ENCODE peak calls at places on chromosomes 13 and 19, in seven cellular contexts. X, G, B, Z, S, K and U are unnamed samples.

GRCh38 chr13:56900549-56901279 is 240.0 kb upstream of the PRR20A start:
- DNase-seq in X (no peak), G (no peak), B (no peak), Z (no peak), S (no peak), K (peak; percentile 65), U (no peak)

GRCh38 chr19:46210634-46211033 is 18.9 kb upstream of the IGFL1 start:
- DNase-seq in X (no peak), G (no peak), B (no peak), Z (no peak), S (no peak), K (no peak), U (no peak)

GRCh38 chr19:33444238-33444992 is 70.9 kb downstream of the CEBPG start:
- DNase-seq in X (no peak), G (no peak), B (no peak), Z (no peak), S (no peak), K (no peak), U (no peak)

GRCh38 chr13:35378939-35379338 is 97.5 kb downstream of the MAB21L1 start:
- DNase-seq in X (no peak), G (no peak), B (no peak), Z (peak; percentile 30), S (no peak), K (no peak), U (no peak)

GRCh38 chr13:31365630-31366029 is 165.9 kb downstream of the B3GLCT start:
- DNase-seq in X (no peak), G (no peak), B (no peak), Z (no peak), S (no peak), K (no peak), U (no peak)

GRCh38 chr19:1254081-1254527 is 5.7 kb downstream of the MIDN start:
- DNase-seq in X (no peak), G (no peak), B (no peak), Z (peak; percentile 35), S (no peak), K (no peak), U (no peak)

GRCh38 chr13:33208290-33208990 is 77.1 kb downstream of the STARD13 start:
- DNase-seq in X (no peak), G (no peak), B (no peak), Z (no peak), S (no peak), K (no peak), U (no peak)

GRCh38 chr19:48900477-48901452 is 653 bp downstream of the NUCB1 start:
- DNase-seq in X (no peak), G (no peak), B (no peak), Z (peak; percentile 76), S (no peak), K (no peak), U (no peak)

GRCh38 chr19:16661480-16662034 is 618 bp downstream of the TMEM38A start:
- DNase-seq in X (peak; percentile 23), G (peak; percentile 27), B (peak; percentile 1), Z (no peak), S (no peak), K (peak; percentile 83), U (peak; percentile 64)

GRCh38 chr13:95185311-95185710 is 115.9 kb downstream of the ABCC4 start:
- DNase-seq in X (no peak), G (no peak), B (no peak), Z (no peak), S (no peak), K (no peak), U (no peak)

GRCh38 chr13:72507394-72508199 is 219.8 kb downstream of the MZT1 start:
- DNase-seq in X (no peak), G (no peak), B (no peak), Z (peak; percentile 41), S (no peak), K (no peak), U (no peak)

GRCh38 chr19:19488041-19488874 is 27.1 kb downstream of the TSSK6 start:
- DNase-seq in X (no peak), G (no peak), B (no peak), Z (no peak), S (no peak), K (peak; percentile 50), U (no peak)

GRCh38 chr19:49119411-49120324 is at the start of gene PPFIA3:
- DNase-seq in X (no peak), G (peak; percentile 32), B (no peak), Z (peak; percentile 69), S (no peak), K (peak; percentile 89), U (no peak)

GRCh38 chr19:41449865-41450178 is 6.9 kb downstream of the ERICH4 start:
- DNase-seq in X (no peak), G (no peak), B (no peak), Z (no peak), S (no peak), K (no peak), U (no peak)